ENCODE peak calls at places on chromosomes 7 and 10, in four cellular contexts. U, X, O and A are unnamed samples.

GRCh38 chr10:132452216-132452650 is 55.2 kb downstream of the PWWP2B start:
- DNase-seq in U (no peak), X (no peak), O (no peak), A (no peak)

GRCh38 chr7:44087914-44088838 is 5.8 kb upstream of the POLM start:
- DNase-seq in U (no peak), X (no peak), O (peak), A (peak)

GRCh38 chr7:1758859-1759521 is 88.9 kb downstream of the ELFN1 start:
- DNase-seq in U (no peak), X (no peak), O (no peak), A (no peak)

GRCh38 chr10:115094605-115095004 is 1.4 kb downstream of the ATRNL1 start:
- DNase-seq in U (no peak), X (no peak), O (no peak), A (no peak)

GRCh38 chr7:51551070-51551469 is 234.5 kb upstream of the COBL start:
- DNase-seq in U (no peak), X (no peak), O (no peak), A (no peak)

GRCh38 chr7:123645516-123645915 is 10.2 kb upstream of the LMOD2 start:
- DNase-seq in U (no peak), X (no peak), O (peak), A (no peak)

GRCh38 chr10:60446855-60447254 is 57.2 kb upstream of the ANK3 start:
- DNase-seq in U (no peak), X (peak), O (peak), A (peak)

GRCh38 chr10:121244791-121245190 is 353.5 kb downstream of the FGFR2 start:
- DNase-seq in U (no peak), X (no peak), O (no peak), A (no peak)

GRCh38 chr7:108211382-108212201 is 81.4 kb upstream of the LAMB4 start:
- DNase-seq in U (peak), X (peak), O (peak), A (no peak)

GRCh38 chr7:111741811-111742240 is 179.5 kb upstream of the IMMP2L start:
- DNase-seq in U (peak), X (peak), O (peak), A (peak)

GRCh38 chr7:32905175-32905662 is 13.7 kb upstream of the KBTBD2 start:
- DNase-seq in U (no peak), X (peak), O (peak), A (peak)

GRCh38 chr7:113487925-113488731 is 369.8 kb upstream of the SMIM30 start:
- DNase-seq in U (no peak), X (no peak), O (no peak), A (no peak)

GRCh38 chr10:1774796-1775195 is 37.5 kb upstream of the ADARB2 start:
- DNase-seq in U (no peak), X (no peak), O (no peak), A (no peak)

GRCh38 chr7:51606601-51607154 is 290.1 kb upstream of the COBL start:
- DNase-seq in U (no peak), X (no peak), O (no peak), A (no peak)

GRCh38 chr7:128886391-128887168 is 23.9 kb downstream of the ATP6V1F start:
- DNase-seq in U (no peak), X (no peak), O (no peak), A (no peak)

GRCh38 chr7:92808635-92809034 is 27.7 kb downstream of the CDK6 start:
- DNase-seq in U (no peak), X (no peak), O (no peak), A (no peak)

GRCh38 chr7:2635810-2636701 is 4.3 kb downstream of the TTYH3 start:
- DNase-seq in U (no peak), X (no peak), O (peak), A (no peak)

GRCh38 chr10:69222157-69223027 is 2.3 kb downstream of the HKDC1 start:
- DNase-seq in U (peak), X (peak), O (peak), A (peak)

DNA sequence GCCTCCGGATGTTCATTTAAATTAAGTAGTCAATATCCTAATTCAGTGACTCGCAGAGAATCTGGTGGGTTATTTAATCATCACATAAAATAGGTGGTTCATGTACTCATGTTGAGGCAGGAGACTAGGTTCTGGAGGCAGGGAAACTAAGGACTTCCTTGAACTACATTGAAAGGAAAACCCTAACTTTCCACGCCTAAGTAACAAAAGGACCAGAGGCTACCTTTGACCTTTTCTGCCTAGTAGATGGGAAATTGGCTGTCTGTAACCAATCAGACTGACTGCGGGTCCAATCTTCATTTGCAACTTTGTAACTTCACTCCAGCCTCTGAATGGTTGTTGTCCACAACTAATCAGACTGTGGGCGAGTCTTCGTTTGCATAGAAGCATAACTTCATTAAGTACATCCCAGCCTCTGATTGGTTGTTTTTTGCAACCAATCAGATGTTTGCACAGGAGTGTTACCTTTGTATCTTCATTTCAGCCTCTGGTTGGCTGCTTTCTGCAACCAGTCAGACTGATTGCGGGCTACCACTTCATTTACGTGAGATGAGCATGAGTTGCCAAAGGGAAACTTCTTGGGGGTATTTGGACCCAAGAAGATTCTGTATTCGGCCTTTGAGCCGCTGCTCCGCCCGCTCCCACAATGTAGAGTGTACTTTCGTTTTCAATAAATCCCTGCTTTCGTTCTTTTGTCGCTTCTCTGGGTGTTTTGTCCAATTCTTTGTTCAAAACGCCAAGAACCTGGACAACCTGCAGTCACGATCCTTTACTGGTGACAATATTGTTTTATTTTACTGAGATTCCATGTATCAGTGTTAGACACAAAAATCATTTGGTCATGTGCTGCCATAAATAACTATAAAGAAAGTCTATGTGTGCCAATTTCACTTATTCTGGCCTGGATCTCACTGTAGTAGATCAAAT is 1.7 kb upstream of the ST7 start:
- DNase-seq in U (no peak), X (no peak), O (no peak), A (no peak)
- TF ChIP-seq CTCF in U (no peak), X (no peak), O (no peak), A (no peak)

GRCh38 chr7:28276303-28276702 is 95.7 kb upstream of the JAZF1 start:
- DNase-seq in U (no peak), X (no peak), O (peak), A (no peak)

GRCh38 chr7:28270536-28270935 is 89.9 kb upstream of the JAZF1 start:
- DNase-seq in U (no peak), X (no peak), O (no peak), A (no peak)

GRCh38 chr7:28277364-28277763 is 96.8 kb upstream of the JAZF1 start:
- DNase-seq in U (no peak), X (no peak), O (no peak), A (no peak)

GRCh38 chr7:28269700-28270361 is 89.2 kb upstream of the JAZF1 start:
- DNase-seq in U (no peak), X (no peak), O (no peak), A (no peak)

DNA sequence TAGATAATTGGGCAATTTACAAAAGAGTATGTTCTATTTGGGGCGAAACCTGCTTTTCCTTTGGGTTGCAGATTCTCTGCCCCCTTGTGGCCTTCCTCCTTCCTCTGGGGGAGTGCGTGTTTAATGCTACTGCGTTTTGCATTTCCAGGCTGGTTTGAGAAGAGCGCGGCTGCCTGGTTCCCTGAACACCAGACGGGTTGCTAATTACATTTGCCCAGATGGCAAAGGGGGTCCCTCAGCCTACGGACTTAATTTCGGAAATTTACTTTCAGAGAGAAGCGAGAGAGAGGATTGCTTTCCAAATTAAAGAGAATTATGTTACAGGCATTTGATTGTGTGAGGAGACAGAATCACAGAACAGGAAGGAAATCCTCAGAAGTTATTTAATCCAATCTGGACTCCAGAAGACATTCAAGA is 91.9 kb upstream of the JAZF1 start:
- DNase-seq in U (peak), X (peak), O (peak), A (peak)
- TF ChIP-seq CTCF in U (peak), X (no peak), O (peak), A (peak)

GRCh38 chr10:127996586-127996985 is 89.7 kb downstream of the PTPRE start:
- DNase-seq in U (no peak), X (no peak), O (peak), A (peak)
- TF ChIP-seq CTCF in U (no peak), X (no peak), O (no peak), A (no peak)

GRCh38 chr10:119469325-119469707 is 73.2 kb downstream of the RGS10 start:
- DNase-seq in U (no peak), X (no peak), O (no peak), A (no peak)

GRCh38 chr10:119465085-119465484 is 77.4 kb downstream of the RGS10 start:
- DNase-seq in U (no peak), X (no peak), O (no peak), A (no peak)

GRCh38 chr10:119466655-119467054 is 75.9 kb downstream of the RGS10 start:
- DNase-seq in U (no peak), X (peak), O (no peak), A (no peak)

GRCh38 chr10:119468542-119469324 is 73.8 kb downstream of the RGS10 start:
- DNase-seq in U (no peak), X (no peak), O (no peak), A (no peak)

DNA sequence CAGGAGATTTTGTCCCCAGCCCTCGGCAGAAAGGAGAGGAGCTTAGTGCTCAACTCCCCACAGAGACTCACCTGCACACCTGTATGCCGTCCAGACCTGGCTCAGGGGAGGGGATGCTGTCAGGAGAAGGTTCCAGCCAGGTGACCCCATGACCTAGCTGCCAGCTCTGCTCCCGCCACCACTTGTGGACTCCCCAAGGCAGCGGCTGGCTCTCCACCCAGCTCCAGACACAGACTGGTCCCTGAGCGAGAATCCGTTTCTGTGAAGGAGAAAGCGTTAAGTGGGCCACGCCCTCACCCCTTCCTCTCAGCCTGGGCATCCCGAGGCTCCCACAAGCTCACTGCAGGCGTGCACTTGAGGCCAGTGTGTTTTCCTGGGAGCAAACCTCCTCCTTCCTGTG is 76.4 kb downstream of the RGS10 start:
- DNase-seq in U (no peak), X (no peak), O (no peak), A (no peak)
- TF ChIP-seq CTCF in U (no peak), X (no peak), O (no peak), A (no peak)

DNA sequence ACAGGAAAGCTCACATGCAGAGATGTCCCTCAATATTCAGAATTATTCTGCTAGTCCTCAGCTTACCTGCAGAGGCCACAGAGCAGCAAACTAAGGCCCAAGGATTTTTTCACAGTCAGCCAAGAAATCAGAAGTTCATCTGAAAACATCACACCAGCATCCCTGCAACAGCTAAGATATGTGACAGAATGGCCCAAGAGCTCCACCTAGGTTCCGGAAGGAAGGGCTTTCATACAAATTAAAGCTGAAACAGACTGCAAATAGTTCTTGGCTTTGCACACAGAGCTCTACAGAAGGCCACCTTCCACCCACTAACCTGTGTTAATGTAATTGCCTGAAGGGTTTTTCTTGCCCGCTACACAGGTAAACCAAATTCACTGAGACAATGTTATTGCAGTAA is 438.8 kb upstream of the C7orf33 start:
- DNase-seq in U (no peak), X (peak), O (no peak), A (no peak)
- TF ChIP-seq CTCF in U (no peak), X (peak), O (peak), A (no peak)

GRCh38 chr7:31192996-31193395 is 140.9 kb downstream of the ADCYAP1R1 start:
- DNase-seq in U (peak), X (peak), O (peak), A (peak)
- TF ChIP-seq CTCF in U (peak), X (peak), O (peak), A (peak)